ENCODE peak calls at places on chromosomes 3 and 15, in four cellular contexts. J, E, X and I are unnamed samples.

GRCh38 chr3:197752107-197752506 is 2.4 kb downstream of the FYTTD1 start:
- ATAC-seq in J (no peak), E (no peak), X (no peak), I (no peak)

GRCh38 chr15:85494035-85494793 is 113.8 kb downstream of the AKAP13 start:
- ATAC-seq in J (no peak), E (no peak), X (no peak), I (peak; percentile 82)

GRCh38 chr3:15429080-15429479 is 1.7 kb downstream of the EAF1 start:
- ATAC-seq in J (no peak), E (no peak), X (no peak), I (no peak)

GRCh38 chr3:197305854-197306253 is 7.4 kb upstream of the DLG1 start:
- ATAC-seq in J (peak; percentile 96), E (no peak), X (no peak), I (no peak)

GRCh38 chr3:157442729-157443128 is 6.1 kb downstream of the PTX3 start:
- ATAC-seq in J (no peak), E (no peak), X (peak; percentile 66), I (peak; percentile 84)

GRCh38 chr3:126023390-126023789 is 54.4 kb downstream of the ROPN1B start:
- ATAC-seq in J (no peak), E (no peak), X (no peak), I (no peak)

GRCh38 chr15:82621970-82622369 is 25.2 kb downstream of the CPEB1 start:
- ATAC-seq in J (no peak), E (peak; percentile 79), X (peak; percentile 89), I (no peak)

GRCh38 chr15:62895905-62896316 is 146.6 kb upstream of the TPM1 start:
- ATAC-seq in J (no peak), E (no peak), X (no peak), I (no peak)

GRCh38 chr3:121152573-121152972 is 244.6 kb downstream of the STXBP5L start:
- ATAC-seq in J (peak; percentile 27), E (peak; percentile 50), X (no peak), I (no peak)

GRCh38 chr15:66089049-66089448 is 164.5 kb downstream of the MEGF11 start:
- ATAC-seq in J (no peak), E (no peak), X (no peak), I (no peak)

GRCh38 chr3:64475037-64475436 is 212.8 kb downstream of the ADAMTS9 start:
- ATAC-seq in J (no peak), E (peak; percentile 61), X (no peak), I (no peak)

GRCh38 chr3:122058294-122058693 is 3.1 kb downstream of the CD86 start:
- ATAC-seq in J (peak; percentile 67), E (no peak), X (no peak), I (no peak)

GRCh38 chr15:22780267-22780666 is 6.2 kb upstream of the NIPA1 start:
- ATAC-seq in J (peak; percentile 88), E (no peak), X (no peak), I (no peak)

GRCh38 chr3:129549006-129549800 is 6.2 kb downstream of the H1-8 start:
- ATAC-seq in J (no peak), E (no peak), X (peak; percentile 25), I (no peak)

GRCh38 chr3:106058485-106058884 is 189.7 kb upstream of the CBLB start:
- ATAC-seq in J (no peak), E (no peak), X (no peak), I (no peak)

GRCh38 chr3:45560270-45561020 is 34.1 kb upstream of the LIMD1 start:
- ATAC-seq in J (no peak), E (no peak), X (no peak), I (peak; percentile 89)

GRCh38 chr3:138941259-138941885 is 5.6 kb downstream of the FOXL2 start:
- ATAC-seq in J (peak; percentile 61), E (peak; percentile 73), X (peak; percentile 54), I (no peak)

GRCh38 chr3:24520941-24521305 is 26.3 kb upstream of the THRB start:
- ATAC-seq in J (no peak), E (peak; percentile 12), X (no peak), I (no peak)

GRCh38 chr3:10357592-10358308 is 36.8 kb upstream of the SEC13 start:
- ATAC-seq in J (peak; percentile 86), E (no peak), X (no peak), I (no peak)

GRCh38 chr3:12753275-12754028 is 5.6 kb downstream of the TMEM40 start:
- ATAC-seq in J (no peak), E (no peak), X (no peak), I (no peak)

GRCh38 chr3:4826237-4827100 is 152.8 kb upstream of the BHLHE40 start:
- ATAC-seq in J (peak; percentile 9), E (no peak), X (no peak), I (peak; percentile 80)

GRCh38 chr3:109607897-109608296 is 270.6 kb upstream of the DPPA4 start:
- ATAC-seq in J (no peak), E (no peak), X (no peak), I (no peak)

GRCh38 chr15:91021516-91022074 is 799 bp downstream of the VPS33B start:
- ATAC-seq in J (peak; percentile 16), E (peak; percentile 44), X (no peak), I (peak; percentile 12)

GRCh38 chr15:37372064-37372463 is 271.7 kb upstream of the MEIS2 start:
- ATAC-seq in J (no peak), E (no peak), X (no peak), I (no peak)

GRCh38 chr15:75532413-75533250 is 46.5 kb downstream of the PTPN9 start:
- ATAC-seq in J (peak; percentile 56), E (peak; percentile 94), X (peak; percentile 96), I (peak; percentile 93)

GRCh38 chr3:133295199-133295901 is 104.5 kb upstream of the BFSP2 start:
- ATAC-seq in J (peak; percentile 90), E (no peak), X (no peak), I (no peak)

DNA sequence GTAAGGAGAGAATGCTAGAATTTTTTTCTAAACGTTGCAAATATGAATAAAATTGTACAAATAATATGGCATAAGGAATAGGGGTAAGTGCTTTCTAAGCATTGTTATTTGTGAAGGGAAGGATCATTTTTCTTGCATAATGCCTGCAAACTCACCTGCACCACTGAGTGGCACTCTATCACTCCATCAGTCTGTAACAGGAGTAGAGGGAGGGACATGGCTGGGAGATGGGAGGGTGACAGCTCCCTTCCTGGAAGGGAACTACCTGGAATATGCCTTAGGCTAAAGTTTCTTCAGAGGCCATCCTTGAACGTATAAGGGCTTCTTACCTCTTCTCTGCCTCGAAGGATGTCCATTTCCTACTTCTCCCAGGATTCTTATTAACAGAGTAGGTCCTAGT is 3.0 kb downstream of the NAALADL2 start:
- ATAC-seq in J (peak; percentile 36), E (peak; percentile 60), X (no peak), I (no peak)
- TF ChIP-seq POLR2AphosphoS5 in J (no peak), E (no peak), X (no peak), I (no peak)

GRCh38 chr15:60464836-60465630 is 13.9 kb downstream of the ICE2 start:
- ATAC-seq in J (no peak), E (no peak), X (no peak), I (no peak)
- TF ChIP-seq EP300 in J (no peak), E (no peak), X (no peak), I (no peak)

GRCh38 chr3:152374260-152374990 is 105.7 kb downstream of the MBNL1 start:
- ATAC-seq in J (peak; percentile 72), E (no peak), X (peak; percentile 10), I (no peak)
- H3K27ac ChIP-seq in J (peak overlapping the region; percentile 30), E (no peak overlapping the region), X (no peak overlapping the region), I (peak overlapping the region; percentile 63)

GRCh38 chr15:31360158-31360561 is 33.5 kb downstream of the KLF13 start:
- ATAC-seq in J (no peak), E (no peak), X (no peak), I (no peak)

GRCh38 chr15:31357148-31357547 is 30.5 kb downstream of the KLF13 start:
- ATAC-seq in J (no peak), E (no peak), X (no peak), I (no peak)

GRCh38 chr15:31358957-31359721 is 32.5 kb downstream of the KLF13 start:
- ATAC-seq in J (no peak), E (no peak), X (no peak), I (no peak)

GRCh38 chr15:31359722-31360111 is 33.1 kb downstream of the KLF13 start:
- ATAC-seq in J (no peak), E (no peak), X (no peak), I (no peak)

DNA sequence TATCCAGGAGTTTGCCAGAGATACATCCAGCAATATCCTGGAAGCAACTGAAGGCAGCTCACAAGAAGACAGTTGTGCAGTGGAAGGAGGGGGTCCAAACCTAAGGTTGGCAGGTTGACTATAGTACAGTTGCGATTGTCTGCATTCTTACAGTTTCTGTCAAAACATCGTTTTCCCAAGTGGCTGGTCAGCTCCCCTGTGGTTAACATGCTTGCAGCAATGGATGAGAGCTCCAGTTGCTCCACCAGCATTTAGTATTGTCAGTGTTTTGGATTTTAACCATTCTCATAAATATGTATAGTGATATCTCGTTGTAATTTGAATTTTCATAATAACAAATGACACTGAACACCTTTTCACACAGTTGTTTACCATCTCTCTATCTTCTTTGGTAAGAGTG is 31.5 kb downstream of the KLF13 start:
- ATAC-seq in J (no peak), E (no peak), X (no peak), I (no peak)
- TF ChIP-seq POLR2AphosphoS5 in J (no peak), E (no peak), X (no peak), I (no peak)